ENCODE peak calls at places on chromosomes 5 and 9, in eight cellular contexts. E is activated CD4-positive, alpha-beta T cell treated with anti-CD3 and anti-CD28 coated beads for 24 hours; Y is CD8-positive, alpha-beta memory T cell; R is activated T-cell treated with anti-CD3 and anti-CD28 coated beads for 1 hour; V is posterior vena cava; G is BE2C; H is omental fat pad; D is stimulated activated CD4-positive, alpha-beta T cell treated with anti-CD3 and anti-CD28 coated beads, Interleukin-1b, Interleukin-23, amount 100 ng/mL, for 4 hours. O is an unnamed sample.

GRCh38 chr5:1519631-1520141 is 4.1 kb downstream of the LPCAT1 start:
- DNase-seq in E (no peak), Y (no peak), R (no peak), V (peak; percentile 59), G (no peak), H (peak; percentile 15), D (no peak), O (peak; percentile 68)

GRCh38 chr5:78677777-78678668 is 29.5 kb upstream of the LHFPL2 start:
- DNase-seq in E (no peak), Y (no peak), R (no peak), V (peak; percentile 87), G (peak; percentile 65), H (no peak), D (no peak), O (peak; percentile 93)

GRCh38 chr5:173123416-173123815 is 20.9 kb upstream of the BNIP1 start:
- DNase-seq in E (no peak), Y (no peak), R (no peak), V (no peak), G (no peak), H (no peak), D (no peak), O (no peak)

GRCh38 chr9:87343816-87344438 is 153.7 kb upstream of the DAPK1 start:
- DNase-seq in E (no peak), Y (no peak), R (no peak), V (no peak), G (no peak), H (no peak), D (no peak), O (no peak)

GRCh38 chr5:147037517-147038205 is 159.1 kb upstream of the PPP2R2B start:
- DNase-seq in E (no peak), Y (no peak), R (no peak), V (no peak), G (no peak), H (no peak), D (no peak), O (no peak)

GRCh38 chr5:165722401-165722800 is 2217.0 kb downstream of the MAT2B start:
- DNase-seq in E (no peak), Y (no peak), R (no peak), V (no peak), G (no peak), H (no peak), D (no peak), O (no peak)

GRCh38 chr5:81750308-81751008 is 439 bp downstream of the SSBP2 start:
- DNase-seq in E (no peak), Y (peak; percentile 11), R (peak; percentile 9), V (peak; percentile 83), G (peak; percentile 16), H (no peak), D (no peak), O (no peak)

GRCh38 chr9:124652203-124652992 is 118.7 kb downstream of the NR6A1 start:
- DNase-seq in E (no peak), Y (no peak), R (no peak), V (peak; percentile 73), G (no peak), H (no peak), D (no peak), O (peak; percentile 40)

GRCh38 chr9:138008081-138008841 is 130.7 kb downstream of the CACNA1B start:
- DNase-seq in E (no peak), Y (no peak), R (no peak), V (peak; percentile 63), G (no peak), H (no peak), D (no peak), O (peak; percentile 81)

GRCh38 chr5:96680759-96681158 is 18.6 kb downstream of the CAST start:
- DNase-seq in E (no peak), Y (no peak), R (no peak), V (no peak), G (no peak), H (no peak), D (no peak), O (no peak)

GRCh38 chr9:35112257-35113020 is 3.2 kb downstream of the ATOSB start:
- DNase-seq in E (no peak), Y (no peak), R (no peak), V (peak; percentile 91), G (no peak), H (no peak), D (no peak), O (peak; percentile 86)

GRCh38 chr9:94839398-94839797 is 112.9 kb downstream of the AOPEP start:
- DNase-seq in E (no peak), Y (no peak), R (no peak), V (no peak), G (no peak), H (no peak), D (no peak), O (no peak)

GRCh38 chr5:78647838-78648358 is 674 bp downstream of the LHFPL2 start:
- DNase-seq in E (no peak), Y (no peak), R (no peak), V (peak; percentile 88), G (peak; percentile 77), H (no peak), D (no peak), O (no peak)

GRCh38 chr5:95959964-95960801 is 1.5 kb downstream of the ELL2 start:
- DNase-seq in E (no peak), Y (no peak), R (no peak), V (no peak), G (no peak), H (no peak), D (no peak), O (peak; percentile 85)

GRCh38 chr5:151155777-151156731 is 1.5 kb downstream of the ANXA6 start:
- DNase-seq in E (no peak), Y (no peak), R (no peak), V (no peak), G (peak; percentile 65), H (no peak), D (no peak), O (no peak)

GRCh38 chr9:116286287-116286686 is 132.7 kb downstream of the PAPPA start:
- DNase-seq in E (no peak), Y (no peak), R (no peak), V (no peak), G (no peak), H (no peak), D (no peak), O (no peak)

GRCh38 chr5:45694255-45694834 is 1.8 kb downstream of the HCN1 start:
- DNase-seq in E (no peak), Y (no peak), R (no peak), V (no peak), G (no peak), H (no peak), D (no peak), O (no peak)

GRCh38 chr9:125889524-125890473 is 142.6 kb downstream of the PBX3 start:
- DNase-seq in E (peak; percentile 2), Y (peak; percentile 3), R (peak; percentile 29), V (peak; percentile 79), G (peak; percentile 41), H (no peak), D (peak; percentile 15), O (no peak)

GRCh38 chr5:7668627-7669026 is 182.3 kb downstream of the CFAP90 start:
- DNase-seq in E (no peak), Y (no peak), R (no peak), V (no peak), G (no peak), H (no peak), D (no peak), O (no peak)

GRCh38 chr5:146947181-146947941 is 68.8 kb upstream of the PPP2R2B start:
- DNase-seq in E (no peak), Y (no peak), R (no peak), V (no peak), G (peak; percentile 59), H (no peak), D (no peak), O (no peak)

GRCh38 chr5:139755892-139756671 is 39.5 kb upstream of the PSD2 start:
- DNase-seq in E (no peak), Y (no peak), R (no peak), V (no peak), G (no peak), H (no peak), D (no peak), O (no peak)

GRCh38 chr5:8842906-8843590 is 702.8 kb downstream of the SEMA5A start:
- DNase-seq in E (no peak), Y (no peak), R (no peak), V (no peak), G (no peak), H (no peak), D (no peak), O (no peak)

GRCh38 chr9:95174038-95174437 is 143.5 kb downstream of the FANCC start:
- DNase-seq in E (no peak), Y (no peak), R (no peak), V (no peak), G (no peak), H (no peak), D (no peak), O (no peak)

GRCh38 chr5:32520326-32520725 is 65.0 kb upstream of the SUB1 start:
- DNase-seq in E (no peak), Y (no peak), R (no peak), V (no peak), G (no peak), H (no peak), D (no peak), O (no peak)

GRCh38 chr9:134173127-134174072 is 9.0 kb upstream of the RNU6ATAC start:
- DNase-seq in E (no peak), Y (no peak), R (no peak), V (no peak), G (no peak), H (no peak), D (no peak), O (no peak)

GRCh38 chr5:51380603-51381207 is 2.5 kb upstream of the ISL1 start:
- DNase-seq in E (no peak), Y (no peak), R (no peak), V (no peak), G (peak; percentile 63), H (peak; percentile 24), D (no peak), O (no peak)

GRCh38 chr5:112923148-112923917 is 1.3 kb upstream of the REEP5 start:
- DNase-seq in E (no peak), Y (peak; percentile 16), R (no peak), V (no peak), G (no peak), H (no peak), D (no peak), O (no peak)

GRCh38 chr5:155307219-155307618 is 293.7 kb downstream of the KIF4B start:
- DNase-seq in E (no peak), Y (no peak), R (no peak), V (no peak), G (no peak), H (no peak), D (no peak), O (no peak)

GRCh38 chr9:35798658-35799366 is 7.4 kb downstream of the NPR2 start:
- DNase-seq in E (no peak), Y (no peak), R (no peak), V (no peak), G (peak; percentile 44), H (no peak), D (no peak), O (peak; percentile 57)

GRCh38 chr5:150412319-150413175 is at the start of gene CD74:
- DNase-seq in E (peak; percentile 83), Y (peak; percentile 89), R (peak; percentile 83), V (peak; percentile 93), G (no peak), H (peak; percentile 78), D (peak; percentile 83), O (peak; percentile 95)

GRCh38 chr5:140295414-140295813 is 7.5 kb downstream of the PFDN1 start:
- DNase-seq in E (no peak), Y (no peak), R (peak; percentile 4), V (no peak), G (peak; percentile 59), H (peak; percentile 46), D (peak; percentile 12), O (no peak)